ENCODE peak calls at places on chromosomes 2 and 18, in eight cellular contexts. C is colonic mucosa, D is B cell, B is upper lobe of left lung, N is cardiac muscle cell, F is psoas muscle, O is HepG2, W is cardiac fibroblast. E is an unnamed sample.

GRCh38 chr2:237806334-237806733 is 7.8 kb downstream of the RBM44 start:
- DNase-seq in C (no peak), D (no peak), B (no peak), N (peak; percentile 53), F (no peak), O (no peak), W (peak; percentile 62), E (no peak)

GRCh38 chr2:203533696-203534471 is 1.2 kb downstream of the RAPH1 start:
- DNase-seq in C (no peak), D (peak; percentile 26), B (no peak), N (peak; percentile 77), F (no peak), O (no peak), W (peak; percentile 75), E (no peak)

GRCh38 chr18:79684787-79685186 is 5.2 kb downstream of the CTDP1 start:
- DNase-seq in C (no peak), D (no peak), B (no peak), N (peak; percentile 3), F (no peak), O (no peak), W (no peak), E (no peak)

GRCh38 chr2:161842751-161843433 is 218.7 kb downstream of the SLC4A10 start:
- DNase-seq in C (no peak), D (no peak), B (no peak), N (no peak), F (no peak), O (no peak), W (no peak), E (no peak)

GRCh38 chr18:9925369-9925768 is 11.6 kb downstream of the VAPA start:
- DNase-seq in C (no peak), D (no peak), B (no peak), N (peak; percentile 35), F (no peak), O (no peak), W (peak; percentile 47), E (no peak)

GRCh38 chr2:99682280-99683060 is 192.7 kb upstream of the REV1 start:
- DNase-seq in C (no peak), D (no peak), B (no peak), N (peak; percentile 36), F (no peak), O (no peak), W (peak; percentile 19), E (no peak)

GRCh38 chr2:86336350-86337234 is 834 bp downstream of the REEP1 start:
- DNase-seq in C (no peak), D (no peak), B (peak; percentile 89), N (no peak), F (no peak), O (no peak), W (no peak), E (no peak)

GRCh38 chr18:54116541-54117257 is 107.8 kb downstream of the MBD2 start:
- DNase-seq in C (no peak), D (no peak), B (no peak), N (peak; percentile 40), F (no peak), O (no peak), W (peak; percentile 20), E (no peak)

GRCh38 chr2:173184031-173185004 is 108.7 kb downstream of the MAP3K20 start:
- DNase-seq in C (peak; percentile 43), D (no peak), B (no peak), N (peak; percentile 97), F (peak; percentile 62), O (no peak), W (peak; percentile 96), E (no peak)

GRCh38 chr2:196249171-196249570 is 77.8 kb upstream of the STK17B start:
- DNase-seq in C (no peak), D (no peak), B (no peak), N (no peak), F (no peak), O (no peak), W (no peak), E (no peak)

GRCh38 chr2:49714433-49714832 is 560.1 kb upstream of the FSHR start:
- DNase-seq in C (no peak), D (no peak), B (no peak), N (no peak), F (no peak), O (no peak), W (no peak), E (no peak)

GRCh38 chr2:170885130-170885791 is 43.8 kb upstream of the GORASP2 start:
- DNase-seq in C (no peak), D (no peak), B (no peak), N (no peak), F (no peak), O (no peak), W (no peak), E (no peak)

GRCh38 chr18:14768241-14768640 is 20.3 kb downstream of the ANKRD30B start:
- DNase-seq in C (no peak), D (no peak), B (no peak), N (no peak), F (no peak), O (no peak), W (no peak), E (no peak)

GRCh38 chr2:118723394-118723793 is 124.1 kb downstream of the EN1 start:
- DNase-seq in C (no peak), D (no peak), B (no peak), N (peak; percentile 48), F (no peak), O (no peak), W (peak; percentile 64), E (no peak)

GRCh38 chr2:183427558-183427957 is 303.3 kb downstream of the NUP35 start:
- DNase-seq in C (no peak), D (no peak), B (no peak), N (no peak), F (no peak), O (no peak), W (no peak), E (no peak)

GRCh38 chr2:231395188-231396057 is at the start of gene B3GNT7:
- DNase-seq in C (peak; percentile 70), D (peak; percentile 84), B (peak; percentile 90), N (no peak), F (no peak), O (no peak), W (no peak), E (no peak)

GRCh38 chr18:6031442-6031841 is 136.1 kb upstream of the TMEM200C start:
- DNase-seq in C (no peak), D (no peak), B (no peak), N (no peak), F (no peak), O (no peak), W (no peak), E (no peak)

GRCh38 chr2:202541137-202541536 is 93.6 kb upstream of the FAM117B start:
- DNase-seq in C (no peak), D (no peak), B (no peak), N (peak; percentile 21), F (no peak), O (no peak), W (peak; percentile 45), E (no peak)

DNA sequence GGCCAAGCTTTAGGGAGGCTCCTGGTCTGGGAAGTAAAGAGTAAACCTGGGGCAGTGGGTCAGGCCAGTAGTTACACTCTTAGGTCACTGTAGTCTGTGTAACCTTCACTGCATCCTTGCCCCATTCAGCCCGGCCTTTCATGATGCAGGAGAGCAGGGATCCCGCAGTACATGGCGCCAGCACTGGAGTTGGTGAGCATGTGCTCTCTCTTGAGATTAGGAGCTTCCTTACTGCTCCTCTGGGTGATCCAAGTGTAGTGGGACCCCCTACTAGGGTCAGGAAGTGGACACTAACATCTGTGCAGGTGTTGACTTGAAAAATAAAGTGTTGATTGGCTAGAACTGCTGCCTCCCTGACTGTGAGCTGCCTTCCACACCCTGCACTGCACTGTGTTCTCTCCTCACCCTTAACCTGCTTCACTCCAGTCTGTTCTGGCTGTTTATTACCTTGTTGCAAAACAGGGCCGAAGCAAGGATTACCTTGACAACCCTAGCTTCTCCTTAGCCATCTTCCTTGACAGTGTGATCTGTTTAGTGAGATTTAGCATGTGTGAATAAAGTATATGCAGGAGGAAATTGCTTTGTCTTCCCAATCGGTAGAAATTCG is 5.2 kb downstream of the RETREG2 start:
- DNase-seq in C (peak; percentile 17), D (no peak), B (no peak), N (no peak), F (no peak), O (no peak), W (no peak), E (no peak)
- TF ChIP-seq CTCF in C (no peak), D (no peak), B (no peak), N (no peak), F (no peak), O (no peak), W (no peak), E (no peak)

DNA sequence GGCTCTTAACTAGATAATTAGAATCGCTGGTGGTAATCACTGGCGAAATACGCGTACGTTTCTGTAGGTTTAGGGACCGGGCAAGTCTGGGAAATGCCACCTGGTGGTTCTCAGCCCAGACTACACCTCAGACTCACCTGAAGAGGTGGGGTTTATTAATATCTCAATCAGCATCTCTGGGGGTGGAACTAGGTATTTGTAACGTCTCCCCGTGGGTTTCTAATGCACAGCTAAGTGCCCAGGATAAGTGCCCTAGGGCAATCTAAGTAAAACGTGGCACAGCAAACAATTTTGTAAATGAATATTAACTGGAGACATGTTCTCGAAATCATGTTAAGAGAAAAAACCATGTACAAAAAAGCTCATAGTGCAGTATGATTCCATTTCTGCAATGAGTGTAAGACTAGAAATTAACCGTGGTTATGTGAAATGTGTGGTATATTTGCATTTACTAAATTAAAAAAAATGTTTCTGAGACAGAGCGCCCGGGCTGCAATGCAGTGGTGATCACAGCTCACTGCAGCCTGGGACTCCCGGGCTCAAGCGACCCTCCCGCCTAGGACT is 760 bp upstream of the CNOT11 start:
- DNase-seq in C (peak; percentile 69), D (peak; percentile 23), B (no peak), N (peak; percentile 2), F (no peak), O (peak; percentile 77), W (no peak), E (no peak)
- TF ChIP-seq CTCF in C (peak; percentile 35), D (peak; percentile 43), B (peak; percentile 20), N (no peak), F (peak; percentile 2), O (peak; percentile 75), W (peak; percentile 14), E (no peak)

DNA sequence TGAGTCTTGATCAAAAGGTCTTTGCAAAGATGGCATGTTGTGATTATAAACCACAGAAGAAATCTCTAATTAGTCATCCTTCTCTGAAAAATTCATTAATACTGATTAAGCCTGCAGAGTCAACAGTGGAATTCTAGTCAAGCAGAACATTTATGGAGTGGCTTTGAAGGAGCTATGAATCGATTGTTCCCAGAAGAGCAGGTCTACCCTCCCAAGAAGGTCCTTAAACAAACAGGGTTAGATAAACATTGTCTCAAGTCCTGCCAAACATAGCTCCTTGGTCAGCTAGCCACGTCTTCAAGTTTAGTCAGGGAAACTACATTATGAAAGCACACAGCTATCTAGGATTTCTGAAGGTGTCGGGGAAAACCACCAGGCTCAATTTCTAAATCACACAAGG is 88.9 kb downstream of the ITGA4 start:
- DNase-seq in C (no peak), D (no peak), B (no peak), N (peak; percentile 3), F (no peak), O (no peak), W (no peak), E (no peak)
- TF ChIP-seq CTCF in C (no peak), D (no peak), B (no peak), N (no peak), F (no peak), O (no peak), W (no peak), E (no peak)

DNA sequence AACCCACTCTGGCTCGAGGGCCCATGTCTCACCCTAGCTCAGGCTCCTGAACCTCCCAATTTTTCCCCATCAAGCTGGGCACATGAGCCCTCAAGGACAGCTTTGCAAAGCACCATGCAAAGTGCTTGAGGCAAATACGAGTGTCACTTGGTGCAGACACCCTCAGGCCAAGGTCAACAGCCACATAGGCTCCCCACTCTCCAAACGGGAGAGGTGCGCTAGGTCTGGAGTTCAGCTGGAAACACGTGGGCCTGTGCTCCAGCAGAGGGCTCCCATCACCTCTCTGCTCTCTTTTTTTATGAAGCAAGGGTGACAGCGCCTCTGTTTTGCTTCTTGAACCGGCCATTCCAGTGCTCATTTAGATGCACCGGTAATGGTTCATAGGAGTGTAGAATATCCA is 11.9 kb upstream of the ARHGAP25 start:
- DNase-seq in C (no peak), D (no peak), B (no peak), N (peak; percentile 11), F (no peak), O (peak; percentile 15), W (no peak), E (no peak)
- TF ChIP-seq CTCF in C (no peak), D (no peak), B (no peak), N (peak; percentile 22), F (no peak), O (peak; percentile 60), W (peak; percentile 12), E (no peak)

E was measured in D721Med.